ENCODE peak calls at places on chromosomes 6 and 20, in seven cellular contexts. One of them, this sample, is unnamed. For H3K4me1, the result is how much of the 10 kb centered on the place peaks cover.

GRCh38 chr6:132005177-132005576 is 54.0 kb upstream of the CCN2 start:
- DNase-seq in vagina: no peak
- DNase-seq in breast epithelium: no peak
- DNase-seq in IMR-90: no peak
- DNase-seq in heart left ventricle: no peak
- DNase-seq in right lobe of liver: no peak
- DNase-seq in gastrocnemius medialis: no peak
- DNase-seq in this sample: no peak

GRCh38 chr6:145502417-145502816 is 232.9 kb downstream of the EPM2A start:
- DNase-seq in vagina: no peak
- DNase-seq in breast epithelium: no peak
- DNase-seq in IMR-90: no peak
- DNase-seq in heart left ventricle: no peak
- DNase-seq in right lobe of liver: no peak
- DNase-seq in gastrocnemius medialis: no peak
- DNase-seq in this sample: no peak

GRCh38 chr6:83215131-83216047 is 22.2 kb downstream of the RWDD2A start:
- DNase-seq in vagina: no peak
- DNase-seq in breast epithelium: no peak
- DNase-seq in IMR-90: peak
- DNase-seq in heart left ventricle: peak
- DNase-seq in right lobe of liver: peak
- DNase-seq in gastrocnemius medialis: peak
- DNase-seq in this sample: peak

GRCh38 chr6:125947581-125947980 is 9.0 kb upstream of the HINT3 start:
- DNase-seq in vagina: no peak
- DNase-seq in breast epithelium: no peak
- DNase-seq in IMR-90: peak
- DNase-seq in heart left ventricle: no peak
- DNase-seq in right lobe of liver: no peak
- DNase-seq in gastrocnemius medialis: no peak
- DNase-seq in this sample: no peak

GRCh38 chr6:27864906-27865883 is 47.0 kb downstream of the OR2B2 start:
- DNase-seq in vagina: no peak
- DNase-seq in breast epithelium: no peak
- DNase-seq in IMR-90: peak
- DNase-seq in heart left ventricle: peak
- DNase-seq in right lobe of liver: peak
- DNase-seq in gastrocnemius medialis: no peak
- DNase-seq in this sample: peak

GRCh38 chr20:56924976-56925695 is 296.0 kb downstream of the TFAP2C start:
- DNase-seq in vagina: no peak
- DNase-seq in breast epithelium: no peak
- DNase-seq in IMR-90: no peak
- DNase-seq in heart left ventricle: no peak
- DNase-seq in right lobe of liver: no peak
- DNase-seq in gastrocnemius medialis: no peak
- DNase-seq in this sample: no peak

GRCh38 chr6:111625511-111626331 is 20.0 kb upstream of the TRAF3IP2 start:
- DNase-seq in vagina: peak
- DNase-seq in breast epithelium: no peak
- DNase-seq in IMR-90: peak
- DNase-seq in heart left ventricle: no peak
- DNase-seq in right lobe of liver: peak
- DNase-seq in gastrocnemius medialis: peak
- DNase-seq in this sample: peak

GRCh38 chr6:24883618-24884017 is 52.1 kb downstream of the RIPOR2 start:
- DNase-seq in vagina: no peak
- DNase-seq in breast epithelium: no peak
- DNase-seq in IMR-90: peak
- DNase-seq in heart left ventricle: no peak
- DNase-seq in right lobe of liver: no peak
- DNase-seq in gastrocnemius medialis: no peak
- DNase-seq in this sample: no peak

GRCh38 chr20:49091762-49092161 is 45.6 kb downstream of the CSE1L start:
- DNase-seq in vagina: no peak
- DNase-seq in breast epithelium: no peak
- DNase-seq in IMR-90: no peak
- DNase-seq in heart left ventricle: no peak
- DNase-seq in right lobe of liver: no peak
- DNase-seq in gastrocnemius medialis: no peak
- DNase-seq in this sample: no peak

GRCh38 chr6:14543971-14544620 is 426.5 kb downstream of the CD83 start:
- DNase-seq in vagina: no peak
- DNase-seq in breast epithelium: no peak
- DNase-seq in IMR-90: no peak
- DNase-seq in heart left ventricle: no peak
- DNase-seq in right lobe of liver: no peak
- DNase-seq in gastrocnemius medialis: no peak
- DNase-seq in this sample: no peak

GRCh38 chr6:22036699-22037098 is 260.1 kb downstream of the PRL start:
- DNase-seq in vagina: no peak
- DNase-seq in breast epithelium: no peak
- DNase-seq in IMR-90: no peak
- DNase-seq in heart left ventricle: no peak
- DNase-seq in right lobe of liver: no peak
- DNase-seq in gastrocnemius medialis: no peak
- DNase-seq in this sample: no peak

GRCh38 chr6:166477647-166478365 is 95.1 kb upstream of the MPC1 start:
- DNase-seq in vagina: no peak
- DNase-seq in breast epithelium: peak
- DNase-seq in IMR-90: no peak
- DNase-seq in heart left ventricle: no peak
- DNase-seq in right lobe of liver: no peak
- DNase-seq in gastrocnemius medialis: no peak
- DNase-seq in this sample: no peak

GRCh38 chr6:786946-787763 is 94.2 kb upstream of the EXOC2 start:
- DNase-seq in vagina: no peak
- DNase-seq in breast epithelium: no peak
- DNase-seq in IMR-90: peak
- DNase-seq in heart left ventricle: no peak
- DNase-seq in right lobe of liver: no peak
- DNase-seq in gastrocnemius medialis: no peak
- DNase-seq in this sample: no peak

GRCh38 chr6:126614642-126615504 is 275.0 kb downstream of the CENPW start:
- DNase-seq in vagina: no peak
- DNase-seq in breast epithelium: no peak
- DNase-seq in IMR-90: no peak
- DNase-seq in heart left ventricle: no peak
- DNase-seq in right lobe of liver: no peak
- DNase-seq in gastrocnemius medialis: no peak
- DNase-seq in this sample: no peak

GRCh38 chr20:37527638-37528441 is at the start of gene BLCAP:
- DNase-seq in vagina: peak
- DNase-seq in breast epithelium: peak
- DNase-seq in IMR-90: peak
- DNase-seq in heart left ventricle: peak
- DNase-seq in right lobe of liver: peak
- DNase-seq in gastrocnemius medialis: peak
- DNase-seq in this sample: peak

GRCh38 chr20:4979841-4980410 is 21.4 kb downstream of the SLC23A2 start:
- DNase-seq in vagina: no peak
- DNase-seq in breast epithelium: no peak
- DNase-seq in IMR-90: no peak
- DNase-seq in heart left ventricle: no peak
- DNase-seq in right lobe of liver: no peak
- DNase-seq in gastrocnemius medialis: no peak
- DNase-seq in this sample: no peak

GRCh38 chr6:52551483-52552277 is 25.2 kb downstream of the TRAM2 start:
- DNase-seq in vagina: no peak
- DNase-seq in breast epithelium: peak
- DNase-seq in IMR-90: peak
- DNase-seq in heart left ventricle: peak
- DNase-seq in right lobe of liver: peak
- DNase-seq in gastrocnemius medialis: peak
- DNase-seq in this sample: peak

GRCh38 chr20:59752704-59753460 is 148.5 kb downstream of the PHACTR3 start:
- DNase-seq in vagina: no peak
- DNase-seq in breast epithelium: no peak
- DNase-seq in IMR-90: no peak
- DNase-seq in heart left ventricle: no peak
- DNase-seq in right lobe of liver: no peak
- DNase-seq in gastrocnemius medialis: no peak
- DNase-seq in this sample: no peak

GRCh38 chr20:35279533-35280174 is 1.7 kb upstream of the MMP24OS start:
- DNase-seq in vagina: no peak
- DNase-seq in breast epithelium: no peak
- DNase-seq in IMR-90: no peak
- DNase-seq in heart left ventricle: no peak
- DNase-seq in right lobe of liver: no peak
- DNase-seq in gastrocnemius medialis: no peak
- DNase-seq in this sample: no peak

GRCh38 chr20:35281506-35282101 is 3.0 kb downstream of the EIF6 start:
- DNase-seq in vagina: no peak
- DNase-seq in breast epithelium: no peak
- DNase-seq in IMR-90: no peak
- DNase-seq in heart left ventricle: peak
- DNase-seq in right lobe of liver: no peak
- DNase-seq in gastrocnemius medialis: no peak
- DNase-seq in this sample: no peak

GRCh38 chr20:35277531-35278395 is at the start of gene MMP24OS:
- DNase-seq in vagina: no peak
- DNase-seq in breast epithelium: peak
- DNase-seq in IMR-90: peak
- DNase-seq in heart left ventricle: peak
- DNase-seq in right lobe of liver: peak
- DNase-seq in gastrocnemius medialis: peak
- DNase-seq in this sample: peak

GRCh38 chr20:35279040-35279439 is 1.1 kb upstream of the MMP24OS start:
- DNase-seq in vagina: no peak
- DNase-seq in breast epithelium: no peak
- DNase-seq in IMR-90: peak
- DNase-seq in heart left ventricle: no peak
- DNase-seq in right lobe of liver: no peak
- DNase-seq in gastrocnemius medialis: no peak
- DNase-seq in this sample: no peak

DNA sequence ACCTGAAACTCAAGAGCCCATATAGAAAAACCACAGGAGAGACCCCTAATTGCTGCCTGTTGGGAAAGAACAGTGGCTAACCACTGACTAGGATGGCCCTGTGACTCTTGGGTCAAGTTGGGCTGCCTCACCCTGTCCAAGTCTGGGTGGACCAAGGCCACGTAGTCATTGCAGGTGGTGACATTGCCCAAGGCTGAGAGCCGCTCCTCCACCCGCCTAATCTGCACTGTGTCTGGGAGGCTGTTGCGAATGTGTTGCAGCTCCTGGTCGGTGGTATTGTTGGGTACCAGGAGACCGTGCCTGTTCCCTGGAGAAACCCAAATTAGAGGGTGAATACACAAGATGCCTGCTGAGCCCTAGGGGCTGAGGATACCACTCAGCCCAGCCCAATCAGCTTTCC is 2.6 kb upstream of the MMP24OS start:
- DNase-seq in vagina: no peak
- DNase-seq in breast epithelium: no peak
- DNase-seq in IMR-90: no peak
- DNase-seq in heart left ventricle: no peak
- DNase-seq in right lobe of liver: no peak
- DNase-seq in gastrocnemius medialis: no peak
- DNase-seq in this sample: no peak
- H3K4me1 ChIP-seq in vagina: half or more
- H3K4me1 ChIP-seq in breast epithelium: under half
- H3K4me1 ChIP-seq in IMR-90: under half
- H3K4me1 ChIP-seq in heart left ventricle: under half
- H3K4me1 ChIP-seq in right lobe of liver: under half
- H3K4me1 ChIP-seq in gastrocnemius medialis: under half
- H3K4me1 ChIP-seq in this sample: under half

DNA sequence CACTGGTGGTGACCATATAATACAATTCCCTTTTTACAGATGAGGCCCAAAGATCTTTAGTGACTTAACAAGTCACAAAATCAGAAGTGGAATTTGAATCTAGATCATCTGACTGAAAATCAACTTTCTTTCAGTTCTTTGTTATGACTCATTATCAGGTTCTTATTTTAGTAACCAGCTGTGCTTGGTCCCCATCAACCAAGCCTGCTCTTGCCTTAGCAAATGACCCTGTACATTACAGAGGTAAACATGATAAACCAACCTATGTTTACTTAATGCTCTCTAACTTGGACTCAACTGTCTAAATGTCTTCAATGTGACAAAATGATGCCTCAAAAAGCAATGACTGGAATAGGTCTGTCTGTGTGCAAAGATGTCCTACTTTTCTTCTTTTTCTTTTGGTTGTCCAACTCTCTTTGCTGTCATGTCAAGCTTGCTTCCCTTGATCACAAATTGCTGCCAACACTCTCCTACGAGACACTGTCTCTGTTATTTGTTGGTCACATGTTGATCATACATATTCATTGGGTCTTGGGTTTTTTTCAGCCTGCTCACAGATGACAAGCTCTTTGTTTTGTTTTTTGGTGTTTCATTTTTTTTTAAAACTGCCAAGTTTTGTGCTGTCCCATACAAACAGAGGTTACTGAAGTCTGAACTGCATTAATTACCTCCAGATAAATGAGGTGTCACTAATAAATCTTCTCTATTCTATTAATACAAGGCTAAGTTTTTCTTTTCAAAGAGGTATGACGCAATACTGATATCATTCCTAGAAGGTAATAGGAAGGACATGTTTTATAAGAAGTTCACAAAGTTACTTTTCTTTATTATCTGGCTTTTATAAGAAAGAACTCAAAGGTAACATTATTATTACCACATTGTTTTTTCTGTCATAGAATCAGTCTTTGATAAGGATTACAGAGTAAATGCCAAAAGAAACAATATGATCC is 62.2 kb upstream of the PLN start:
- DNase-seq in vagina: no peak
- DNase-seq in breast epithelium: no peak
- DNase-seq in IMR-90: peak
- DNase-seq in heart left ventricle: no peak
- DNase-seq in right lobe of liver: no peak
- DNase-seq in gastrocnemius medialis: no peak
- DNase-seq in this sample: no peak
- TF ChIP-seq POLR2A in vagina: no peak
- TF ChIP-seq POLR2A in breast epithelium: no peak
- TF ChIP-seq POLR2A in IMR-90: no peak
- TF ChIP-seq POLR2A in heart left ventricle: no peak
- TF ChIP-seq POLR2A in right lobe of liver: no peak
- TF ChIP-seq POLR2A in gastrocnemius medialis: no peak
- TF ChIP-seq POLR2A in this sample: no peak

GRCh38 chr20:32535316-32535952 is 49.7 kb downstream of the NOL4L start:
- DNase-seq in vagina: no peak
- DNase-seq in breast epithelium: no peak
- DNase-seq in IMR-90: no peak
- DNase-seq in heart left ventricle: no peak
- DNase-seq in right lobe of liver: no peak
- DNase-seq in gastrocnemius medialis: no peak
- DNase-seq in this sample: no peak
- H3K4me1 ChIP-seq in vagina: under half
- H3K4me1 ChIP-seq in breast epithelium: under half
- H3K4me1 ChIP-seq in IMR-90: under half
- H3K4me1 ChIP-seq in heart left ventricle: under half
- H3K4me1 ChIP-seq in right lobe of liver: under half
- H3K4me1 ChIP-seq in gastrocnemius medialis: under half
- H3K4me1 ChIP-seq in this sample: under half

GRCh38 chr20:35447082-35447789 is 8.2 kb upstream of the CEP250 start:
- DNase-seq in vagina: no peak
- DNase-seq in breast epithelium: peak
- DNase-seq in IMR-90: peak
- DNase-seq in heart left ventricle: peak
- DNase-seq in right lobe of liver: peak
- DNase-seq in gastrocnemius medialis: peak
- DNase-seq in this sample: peak
- TF ChIP-seq POLR2A in vagina: no peak
- TF ChIP-seq POLR2A in breast epithelium: no peak
- TF ChIP-seq POLR2A in IMR-90: no peak
- TF ChIP-seq POLR2A in heart left ventricle: no peak
- TF ChIP-seq POLR2A in right lobe of liver: no peak
- TF ChIP-seq POLR2A in gastrocnemius medialis: no peak
- TF ChIP-seq POLR2A in this sample: no peak

This sample was measured in uterus.